ENCODE peak calls at places on chromosomes 16 and 17, in ten cellular contexts. R is retinal pigment epithelial cell; F is mucosa of descending colon; W is BE2C; C is brain microvascular endothelial cell; Z is CD14-positive monocyte; Q is OCI-LY7; J is heart left ventricle; A is glutamatergic neuron; Y is CD4-positive, alpha-beta T cell. I is an unnamed sample.

GRCh38 chr17:63774982-63775290 is 966 bp downstream of the DDX42 start:
- DNase-seq in Z (no peak), Y (no peak), R (no peak), A (no peak), J (no peak), F (no peak), W (no peak), Q (peak; percentile 49), C (no peak), I (peak; percentile 22)

GRCh38 chr17:76635039-76635438 is 8.5 kb downstream of the ST6GALNAC1 start:
- DNase-seq in C (peak; percentile 22), R (no peak), Z (no peak), A (no peak), Q (no peak), W (no peak), Y (no peak), J (no peak), F (no peak), I (no peak)

GRCh38 chr17:78895322-78895721 is 7.7 kb downstream of the CEP295NL start:
- DNase-seq in Q (no peak), R (no peak), Y (no peak), W (no peak), F (no peak), A (no peak), J (no peak), Z (no peak), C (no peak), I (no peak)

GRCh38 chr16:27240948-27241531 is 27.5 kb downstream of the NSMCE1 start:
- DNase-seq in R (no peak), J (peak; percentile 59), Y (no peak), W (no peak), Z (no peak), F (no peak), Q (no peak), C (peak; percentile 84), A (no peak), I (no peak)

GRCh38 chr16:84699147-84699711 is 571 bp upstream of the USP10 start:
- DNase-seq in F (no peak), Q (no peak), A (no peak), C (no peak), J (no peak), R (no peak), Y (no peak), W (peak; percentile 31), Z (no peak), I (no peak)

GRCh38 chr16:19578378-19578851 is 22.9 kb downstream of the VPS35L start:
- DNase-seq in W (no peak), J (no peak), Y (no peak), Q (no peak), Z (no peak), R (no peak), F (no peak), A (no peak), C (no peak), I (no peak)

GRCh38 chr17:58560511-58560910 is 46.1 kb upstream of the MTMR4 start:
- DNase-seq in F (no peak), Q (no peak), R (no peak), C (no peak), Z (no peak), W (no peak), A (no peak), Y (no peak), J (no peak), I (no peak)

GRCh38 chr17:6162216-6162615 is 92.0 kb downstream of the WSCD1 start:
- DNase-seq in Z (no peak), J (no peak), A (no peak), C (no peak), Q (no peak), W (no peak), F (no peak), Y (no peak), R (no peak), I (no peak)

GRCh38 chr16:20941635-20941926 is 41.0 kb downstream of the LYRM1 start:
- DNase-seq in R (no peak), Y (no peak), A (no peak), W (no peak), Q (no peak), F (no peak), J (no peak), C (no peak), Z (no peak), I (no peak)

GRCh38 chr16:991759-992158 is 10.2 kb downstream of the SOX8 start:
- DNase-seq in J (no peak), F (no peak), W (no peak), C (no peak), A (no peak), R (no peak), Z (no peak), Q (no peak), Y (no peak), I (no peak)

GRCh38 chr17:8126306-8127066 is 2.6 kb upstream of the HES7 start:
- DNase-seq in R (no peak), A (peak; percentile 65), Q (peak; percentile 65), F (peak; percentile 71), J (no peak), Z (peak; percentile 43), Y (peak; percentile 27), W (peak; percentile 51), C (no peak), I (peak; percentile 80)

GRCh38 chr17:32481193-32481592 is 5.6 kb upstream of the CDK5R1 start:
- DNase-seq in Z (no peak), A (no peak), W (no peak), F (no peak), J (no peak), R (no peak), Q (no peak), C (no peak), Y (no peak), I (no peak)

GRCh38 chr17:73760186-73760758 is 116.0 kb upstream of the SDK2 start:
- DNase-seq in W (no peak), Z (no peak), Y (no peak), Q (peak; percentile 48), C (no peak), J (no peak), F (no peak), A (no peak), R (no peak), I (no peak)

GRCh38 chr17:79294459-79295071 is 219.9 kb downstream of the ENGASE start:
- DNase-seq in Z (no peak), F (peak; percentile 76), W (no peak), R (peak; percentile 3), Q (peak; percentile 31), J (peak; percentile 77), C (peak; percentile 26), Y (peak; percentile 9), A (no peak), I (peak; percentile 67)

GRCh38 chr16:86448306-86448705 is 62.0 kb upstream of the FOXF1 start:
- DNase-seq in Y (no peak), Z (no peak), Q (no peak), W (no peak), F (no peak), A (no peak), J (no peak), R (no peak), C (no peak), I (no peak)

GRCh38 chr16:81006472-81007311 is at the start of the genes CENPN and CMC2:
- DNase-seq in F (peak; percentile 99), A (peak; percentile 97), J (peak; percentile 99), Y (peak; percentile 98), Z (peak; percentile 98), W (peak; percentile 98), R (peak; percentile 96), C (peak; percentile 99), Q (peak; percentile 98), I (peak; percentile 91)

GRCh38 chr17:68197091-68197996 is 50.5 kb upstream of the AMZ2 start:
- DNase-seq in W (no peak), F (peak; percentile 53), R (no peak), Y (no peak), A (peak; percentile 69), J (no peak), Z (no peak), Q (no peak), C (no peak), I (peak; percentile 56)

DNA sequence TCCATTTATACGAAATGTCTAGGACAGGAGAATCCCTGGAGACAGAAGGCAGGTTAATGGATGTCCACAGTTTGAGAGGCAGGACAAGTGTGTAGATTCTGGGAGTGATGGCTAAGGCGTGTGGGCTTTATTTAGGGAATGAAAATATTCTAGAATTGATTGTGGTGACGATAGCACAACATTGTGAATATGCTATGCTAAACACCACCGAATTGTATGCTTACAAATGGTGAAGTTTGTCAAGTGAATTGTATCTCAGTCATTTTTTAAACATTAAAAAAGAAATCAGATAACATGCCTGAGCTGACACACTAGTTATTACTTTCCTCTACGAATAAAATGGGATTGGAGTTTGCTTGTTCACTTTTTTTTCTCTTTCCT is 5.4 kb upstream of the TXNDC11 start:
- DNase-seq in C (no peak), Z (no peak), Q (no peak), J (no peak), Y (no peak), A (no peak), F (no peak), W (no peak), R (no peak), I (no peak)
- TF ChIP-seq CTCF in C (no peak), Z (no peak), Q (no peak), J (no peak), Y (no peak), A (no peak), F (no peak), W (no peak), R (no peak), I (no peak)

GRCh38 chr16:16933861-16934260 is 536.9 kb downstream of the XYLT1 start:
- DNase-seq in C (no peak), R (no peak), Y (no peak), A (no peak), Q (no peak), F (no peak), J (no peak), Z (no peak), W (no peak), I (no peak)
- TF ChIP-seq CTCF in C (no peak), R (no peak), Y (no peak), A (no peak), Q (no peak), F (no peak), J (no peak), Z (no peak), W (no peak), I (no peak)

GRCh38 chr17:9575381-9576072 is at the start of gene STX8:
- DNase-seq in Z (peak; percentile 79), Y (peak; percentile 63), Q (peak; percentile 91), A (peak; percentile 96), W (peak; percentile 81), C (peak; percentile 93), R (peak; percentile 52), F (peak; percentile 94), J (peak; percentile 96), I (peak; percentile 88)

GRCh38 chr17:9576521-9577401 is at the start of gene CFAP52:
- DNase-seq in A (peak; percentile 87), W (peak; percentile 65), Q (peak; percentile 60), C (peak; percentile 64), Y (peak; percentile 68), Z (peak; percentile 59), F (peak; percentile 83), J (peak; percentile 85), R (no peak), I (peak; percentile 85)

GRCh38 chr17:9577402-9577709 is 914 bp downstream of the CFAP52 start:
- DNase-seq in Q (peak; percentile 1), R (no peak), C (no peak), J (no peak), A (no peak), Z (no peak), F (no peak), Y (no peak), W (no peak), I (no peak)
- TF ChIP-seq CTCF in Q (peak; percentile 48), R (no peak), C (no peak), J (no peak), A (no peak), Z (peak; percentile 25), F (no peak), Y (peak; percentile 37), W (no peak), I (no peak)

GRCh38 chr17:46930083-46930482 is 7.1 kb downstream of the GOSR2 start:
- DNase-seq in F (no peak), W (no peak), J (no peak), R (no peak), Q (no peak), A (no peak), Z (no peak), Y (no peak), C (no peak), I (no peak)
- TF ChIP-seq CTCF in F (no peak), W (no peak), J (no peak), R (no peak), Q (no peak), A (no peak), Z (no peak), Y (no peak), C (no peak), I (no peak)

I was measured in GM13976.